ENCODE peak calls at places on chromosomes 16 and 17, in five cellular contexts. One of them, this sample, is unnamed. For H3K9me3, the result is how much of the 10 kb centered on the place peaks cover.

GRCh38 chr16:46828943-46829342 is 2.0 kb downstream of the C16orf87 start:
- DNase-seq in heart right ventricle: no peak
- DNase-seq in cardiac muscle cell: no peak
- DNase-seq in transverse colon: no peak
- DNase-seq in stomach: no peak
- DNase-seq in this sample: no peak

GRCh38 chr16:27463741-27464662 is 62.0 kb downstream of the IL21R start:
- DNase-seq in heart right ventricle: no peak
- DNase-seq in cardiac muscle cell: no peak
- DNase-seq in transverse colon: no peak
- DNase-seq in stomach: no peak
- DNase-seq in this sample: no peak

GRCh38 chr16:84862804-84863484 is 43.2 kb downstream of the CRISPLD2 start:
- DNase-seq in heart right ventricle: no peak
- DNase-seq in cardiac muscle cell: no peak
- DNase-seq in transverse colon: no peak
- DNase-seq in stomach: no peak
- DNase-seq in this sample: no peak

GRCh38 chr17:28085766-28086165 is 43.3 kb downstream of the NLK start:
- DNase-seq in heart right ventricle: no peak
- DNase-seq in cardiac muscle cell: no peak
- DNase-seq in transverse colon: no peak
- DNase-seq in stomach: no peak
- DNase-seq in this sample: no peak

GRCh38 chr17:28330671-28331070 is 4.6 kb downstream of the IFT20 start:
- DNase-seq in heart right ventricle: no peak
- DNase-seq in cardiac muscle cell: no peak
- DNase-seq in transverse colon: no peak
- DNase-seq in stomach: peak
- DNase-seq in this sample: peak

GRCh38 chr17:63516910-63517824 is 6.0 kb upstream of the KCNH6 start:
- DNase-seq in heart right ventricle: no peak
- DNase-seq in cardiac muscle cell: no peak
- DNase-seq in transverse colon: no peak
- DNase-seq in stomach: no peak
- DNase-seq in this sample: no peak

GRCh38 chr17:83196088-83196765 is 116.8 kb downstream of the METRNL start:
- DNase-seq in heart right ventricle: no peak
- DNase-seq in cardiac muscle cell: no peak
- DNase-seq in transverse colon: no peak
- DNase-seq in stomach: no peak
- DNase-seq in this sample: peak

GRCh38 chr16:77002644-77003043 is 188.3 kb upstream of the MON1B start:
- DNase-seq in heart right ventricle: no peak
- DNase-seq in cardiac muscle cell: no peak
- DNase-seq in transverse colon: no peak
- DNase-seq in stomach: no peak
- DNase-seq in this sample: no peak

GRCh38 chr16:1670866-1671265 is 7.2 kb upstream of the JPT2 start:
- DNase-seq in heart right ventricle: no peak
- DNase-seq in cardiac muscle cell: no peak
- DNase-seq in transverse colon: no peak
- DNase-seq in stomach: no peak
- DNase-seq in this sample: no peak

GRCh38 chr17:77527836-77528505 is 387.2 kb downstream of the SEC14L1 start:
- DNase-seq in heart right ventricle: no peak
- DNase-seq in cardiac muscle cell: no peak
- DNase-seq in transverse colon: no peak
- DNase-seq in stomach: peak
- DNase-seq in this sample: peak

GRCh38 chr17:79627766-79628690 is 17.2 kb upstream of the RBFOX3 start:
- DNase-seq in heart right ventricle: peak
- DNase-seq in cardiac muscle cell: no peak
- DNase-seq in transverse colon: no peak
- DNase-seq in stomach: peak
- DNase-seq in this sample: peak

GRCh38 chr17:77425791-77426641 is 285.2 kb downstream of the SEC14L1 start:
- DNase-seq in heart right ventricle: no peak
- DNase-seq in cardiac muscle cell: no peak
- DNase-seq in transverse colon: peak
- DNase-seq in stomach: no peak
- DNase-seq in this sample: peak

DNA sequence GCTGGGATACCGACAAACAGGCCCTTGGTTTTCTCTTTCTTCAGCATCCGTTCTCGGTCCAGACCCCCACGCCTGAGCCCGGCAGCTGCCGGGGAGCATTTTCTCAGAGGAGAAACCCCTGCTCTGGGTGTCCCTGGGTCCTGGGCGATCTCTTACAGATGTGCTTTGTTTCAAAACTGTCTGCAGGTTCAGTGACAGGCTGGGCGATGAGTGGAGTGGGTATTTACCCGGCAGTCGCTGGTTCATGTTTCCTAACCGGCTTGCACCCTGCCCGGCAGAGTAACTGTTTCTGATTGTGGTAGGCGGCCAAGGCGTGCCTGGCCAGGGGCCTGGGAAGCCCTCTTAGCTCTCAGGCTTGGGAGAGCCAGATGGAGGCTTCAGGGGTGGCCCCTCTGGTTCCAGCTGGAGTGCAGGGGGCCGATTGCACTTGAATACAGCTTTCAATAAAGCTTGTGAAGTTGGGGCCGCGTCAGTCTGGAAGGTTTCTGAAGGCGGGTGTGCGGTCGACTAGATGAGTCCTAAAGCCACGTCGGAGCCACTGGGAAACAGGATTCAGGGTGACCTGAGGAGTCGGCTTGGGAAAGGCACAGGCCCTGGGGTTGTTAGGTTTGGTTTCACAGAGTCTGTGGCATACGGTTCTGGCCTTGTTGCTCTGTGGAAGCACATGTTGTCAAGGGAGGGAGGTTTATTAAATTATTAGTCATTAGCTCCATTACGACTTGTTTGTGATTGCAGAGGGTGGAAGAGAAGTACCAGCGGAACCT is 1.4 kb downstream of the BAIAP2 start:
- DNase-seq in heart right ventricle: no peak
- DNase-seq in cardiac muscle cell: no peak
- DNase-seq in transverse colon: no peak
- DNase-seq in stomach: no peak
- DNase-seq in this sample: no peak
- H3K27ac ChIP-seq in heart right ventricle: no peak
- H3K27ac ChIP-seq in cardiac muscle cell: no peak
- H3K27ac ChIP-seq in transverse colon: peak
- H3K27ac ChIP-seq in stomach: peak
- H3K27ac ChIP-seq in this sample: peak

DNA sequence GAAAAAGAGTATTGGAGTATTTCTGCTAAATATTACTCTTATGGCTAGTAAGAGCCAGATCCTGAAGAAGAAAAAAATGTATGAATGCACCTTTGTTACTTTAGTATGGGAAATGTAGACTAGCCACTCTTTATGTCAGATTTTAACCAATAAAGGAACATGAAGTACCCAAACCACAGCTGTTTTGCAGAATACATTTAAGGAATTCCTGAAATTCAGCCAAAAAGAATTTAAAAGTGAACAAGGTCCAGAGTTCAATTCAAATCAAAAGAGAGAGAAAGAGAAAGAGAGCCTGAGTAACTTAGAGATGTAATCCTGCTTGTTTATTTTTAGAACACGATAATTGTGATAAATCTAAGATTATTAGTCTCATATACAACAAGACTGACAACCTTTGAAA is 1.2 kb downstream of the KCNJ16 start:
- DNase-seq in heart right ventricle: no peak
- DNase-seq in cardiac muscle cell: no peak
- DNase-seq in transverse colon: no peak
- DNase-seq in stomach: no peak
- DNase-seq in this sample: no peak
- H3K9me3 ChIP-seq in heart right ventricle: under half
- H3K9me3 ChIP-seq in cardiac muscle cell: under half
- H3K9me3 ChIP-seq in transverse colon: under half
- H3K9me3 ChIP-seq in stomach: under half
- H3K9me3 ChIP-seq in this sample: under half

GRCh38 chr16:58152246-58152868 is 23.2 kb upstream of the CFAP20 start:
- DNase-seq in heart right ventricle: no peak
- DNase-seq in cardiac muscle cell: no peak
- DNase-seq in transverse colon: no peak
- DNase-seq in stomach: no peak
- DNase-seq in this sample: no peak
- TF ChIP-seq CTCF in heart right ventricle: no peak
- TF ChIP-seq CTCF in cardiac muscle cell: no peak
- TF ChIP-seq CTCF in transverse colon: no peak
- TF ChIP-seq CTCF in stomach: no peak
- TF ChIP-seq CTCF in this sample: no peak

GRCh38 chr16:72848759-72849664 is 198.9 kb downstream of the ZFHX3 start:
- DNase-seq in heart right ventricle: peak
- DNase-seq in cardiac muscle cell: no peak
- DNase-seq in transverse colon: peak
- DNase-seq in stomach: peak
- DNase-seq in this sample: peak
- H3K27ac ChIP-seq in heart right ventricle: peak
- H3K27ac ChIP-seq in cardiac muscle cell: no peak
- H3K27ac ChIP-seq in transverse colon: peak
- H3K27ac ChIP-seq in stomach: peak
- H3K27ac ChIP-seq in this sample: peak

GRCh38 chr16:69367980-69368379 is 16.4 kb upstream of the TMED6 start:
- DNase-seq in heart right ventricle: no peak
- DNase-seq in cardiac muscle cell: no peak
- DNase-seq in transverse colon: no peak
- DNase-seq in stomach: no peak
- DNase-seq in this sample: no peak
- H3K9me3 ChIP-seq in heart right ventricle: under half
- H3K9me3 ChIP-seq in cardiac muscle cell: under half
- H3K9me3 ChIP-seq in transverse colon: under half
- H3K9me3 ChIP-seq in stomach: under half
- H3K9me3 ChIP-seq in this sample: under half

GRCh38 chr17:47821424-47822379 is at the start of gene OSBPL7:
- DNase-seq in heart right ventricle: peak
- DNase-seq in cardiac muscle cell: peak
- DNase-seq in transverse colon: peak
- DNase-seq in stomach: peak
- DNase-seq in this sample: peak
- TF ChIP-seq CTCF in heart right ventricle: no peak
- TF ChIP-seq CTCF in cardiac muscle cell: peak
- TF ChIP-seq CTCF in transverse colon: no peak
- TF ChIP-seq CTCF in stomach: no peak
- TF ChIP-seq CTCF in this sample: no peak

GRCh38 chr17:56977673-56978395 is at the start of gene SCPEP1:
- DNase-seq in heart right ventricle: peak
- DNase-seq in cardiac muscle cell: peak
- DNase-seq in transverse colon: peak
- DNase-seq in stomach: peak
- DNase-seq in this sample: peak
- H3K27ac ChIP-seq in heart right ventricle: peak
- H3K27ac ChIP-seq in cardiac muscle cell: no peak
- H3K27ac ChIP-seq in transverse colon: peak
- H3K27ac ChIP-seq in stomach: peak
- H3K27ac ChIP-seq in this sample: peak

GRCh38 chr16:35194681-35195080 is 1735.3 kb downstream of the TP53TG3F start:
- DNase-seq in heart right ventricle: no peak
- DNase-seq in cardiac muscle cell: no peak
- DNase-seq in transverse colon: no peak
- DNase-seq in stomach: no peak
- DNase-seq in this sample: no peak
- H3K9me3 ChIP-seq in heart right ventricle: under half
- H3K9me3 ChIP-seq in cardiac muscle cell: under half
- H3K9me3 ChIP-seq in transverse colon: under half
- H3K9me3 ChIP-seq in stomach: under half
- H3K9me3 ChIP-seq in this sample: under half

GRCh38 chr17:3693829-3694231 is 2.1 kb downstream of the P2RX5 start:
- DNase-seq in heart right ventricle: no peak
- DNase-seq in cardiac muscle cell: no peak
- DNase-seq in transverse colon: peak
- DNase-seq in stomach: no peak
- DNase-seq in this sample: no peak

GRCh38 chr17:3693099-3693498 is 2.9 kb downstream of the P2RX5 start:
- DNase-seq in heart right ventricle: no peak
- DNase-seq in cardiac muscle cell: no peak
- DNase-seq in transverse colon: no peak
- DNase-seq in stomach: no peak
- DNase-seq in this sample: no peak

GRCh38 chr17:3691539-3692166 is 4.3 kb downstream of the P2RX5 start:
- DNase-seq in heart right ventricle: no peak
- DNase-seq in cardiac muscle cell: no peak
- DNase-seq in transverse colon: no peak
- DNase-seq in stomach: no peak
- DNase-seq in this sample: no peak

GRCh38 chr17:3690094-3690715 is 5.8 kb downstream of the P2RX5 start:
- DNase-seq in heart right ventricle: no peak
- DNase-seq in cardiac muscle cell: no peak
- DNase-seq in transverse colon: no peak
- DNase-seq in stomach: no peak
- DNase-seq in this sample: no peak

DNA sequence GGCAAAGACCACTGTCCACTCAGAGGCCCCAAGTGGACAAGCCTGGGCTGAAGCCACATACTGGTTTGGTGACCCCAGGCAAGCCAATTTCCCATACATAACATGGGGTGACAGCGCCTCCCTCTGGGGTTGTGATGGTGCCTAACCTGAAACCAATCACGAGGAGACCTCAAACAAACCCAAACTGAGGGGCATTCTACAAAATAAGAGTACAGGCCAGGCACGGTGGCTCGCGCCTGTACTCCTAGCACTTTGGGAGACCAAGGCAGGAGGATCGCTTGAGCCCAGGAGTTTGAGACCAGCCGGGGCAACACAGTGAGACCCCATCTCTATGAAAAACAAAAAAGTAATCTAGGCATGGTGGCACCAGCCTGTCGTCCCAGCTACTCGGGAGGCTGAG is 3.6 kb downstream of the P2RX5 start:
- DNase-seq in heart right ventricle: no peak
- DNase-seq in cardiac muscle cell: no peak
- DNase-seq in transverse colon: no peak
- DNase-seq in stomach: no peak
- DNase-seq in this sample: no peak
- TF ChIP-seq CTCF in heart right ventricle: no peak
- TF ChIP-seq CTCF in cardiac muscle cell: no peak
- TF ChIP-seq CTCF in transverse colon: no peak
- TF ChIP-seq CTCF in stomach: no peak
- TF ChIP-seq CTCF in this sample: no peak

GRCh38 chr16:81315271-81316175 is 761 bp downstream of the GAN start:
- DNase-seq in heart right ventricle: peak
- DNase-seq in cardiac muscle cell: peak
- DNase-seq in transverse colon: peak
- DNase-seq in stomach: peak
- DNase-seq in this sample: peak
- H3K27ac ChIP-seq in heart right ventricle: peak
- H3K27ac ChIP-seq in cardiac muscle cell: peak
- H3K27ac ChIP-seq in transverse colon: peak
- H3K27ac ChIP-seq in stomach: peak
- H3K27ac ChIP-seq in this sample: peak